ENCODE peak calls at places on chromosomes 12 and 14, in nine cellular contexts. E, B, Z, X, W, C, A, Y and Q are unnamed samples. For H3K27me3 and H3K9me3, the result is how much of the 10 kb centered on the place peaks cover.

GRCh38 chr12:86376052-86376451 is 119.9 kb upstream of the MGAT4C start:
- DNase-seq in E (no peak), B (no peak), Z (no peak), X (no peak), W (no peak), C (no peak), A (no peak), Y (peak), Q (no peak)

GRCh38 chr12:46383654-46384450 is 11.3 kb upstream of the SLC38A2 start:
- DNase-seq in E (peak), B (peak), Z (peak), X (peak), W (peak), C (peak), A (peak), Y (no peak), Q (peak)

GRCh38 chr12:110802489-110802888 is 44.3 kb upstream of the CCDC63 start:
- DNase-seq in E (no peak), B (no peak), Z (no peak), X (no peak), W (no peak), C (no peak), A (no peak), Y (no peak), Q (no peak)

GRCh38 chr14:84237881-84238280 is 1292.1 kb upstream of the FLRT2 start:
- DNase-seq in E (peak), B (no peak), Z (no peak), X (no peak), W (no peak), C (no peak), A (no peak), Y (no peak), Q (no peak)

GRCh38 chr12:26783133-26783531 is 49.9 kb downstream of the ITPR2 start:
- DNase-seq in E (no peak), B (no peak), Z (no peak), X (no peak), W (no peak), C (no peak), A (no peak), Y (no peak), Q (no peak)

GRCh38 chr12:57755454-57756372 is 810 bp downstream of the MARCHF9 start:
- DNase-seq in E (no peak), B (peak), Z (no peak), X (no peak), W (no peak), C (no peak), A (peak), Y (no peak), Q (no peak)

GRCh38 chr14:95431199-95432145 is 85.0 kb downstream of the SYNE3 start:
- DNase-seq in E (peak), B (no peak), Z (no peak), X (no peak), W (no peak), C (no peak), A (peak), Y (peak), Q (no peak)

GRCh38 chr12:68224613-68225285 is 861 bp downstream of the IL26 start:
- DNase-seq in E (peak), B (no peak), Z (no peak), X (no peak), W (no peak), C (no peak), A (no peak), Y (no peak), Q (no peak)

GRCh38 chr14:85852900-85853299 is 323.0 kb downstream of the FLRT2 start:
- DNase-seq in E (no peak), B (no peak), Z (no peak), X (no peak), W (no peak), C (no peak), A (no peak), Y (no peak), Q (no peak)

GRCh38 chr14:76274324-76274723 is 101.6 kb upstream of the ESRRB start:
- DNase-seq in E (no peak), B (no peak), Z (no peak), X (no peak), W (no peak), C (no peak), A (no peak), Y (peak), Q (no peak)

GRCh38 chr12:55666508-55666907 is 29.8 kb downstream of the OR10P1 start:
- DNase-seq in E (no peak), B (no peak), Z (no peak), X (no peak), W (no peak), C (no peak), A (no peak), Y (peak), Q (no peak)

GRCh38 chr12:117380083-117380482 is 18.7 kb upstream of the NOS1 start:
- DNase-seq in E (no peak), B (no peak), Z (no peak), X (no peak), W (no peak), C (no peak), A (no peak), Y (no peak), Q (no peak)

GRCh38 chr14:35878272-35879140 is 52.4 kb downstream of the BRMS1L start:
- DNase-seq in E (peak), B (no peak), Z (peak), X (peak), W (no peak), C (peak), A (peak), Y (no peak), Q (no peak)

GRCh38 chr14:52363969-52364368 is 49.9 kb downstream of the PTGER2 start:
- DNase-seq in E (no peak), B (no peak), Z (peak), X (no peak), W (no peak), C (no peak), A (no peak), Y (no peak), Q (no peak)

GRCh38 chr14:33925209-33925608 is 25.7 kb downstream of the EGLN3 start:
- DNase-seq in E (no peak), B (no peak), Z (no peak), X (no peak), W (no peak), C (no peak), A (no peak), Y (no peak), Q (no peak)

GRCh38 chr12:47811581-47812484 is 7.9 kb downstream of the HDAC7 start:
- DNase-seq in E (peak), B (no peak), Z (peak), X (no peak), W (no peak), C (peak), A (no peak), Y (no peak), Q (no peak)

GRCh38 chr14:69616408-69616773 is 5.0 kb downstream of the SUSD6 start:
- DNase-seq in E (no peak), B (no peak), Z (no peak), X (no peak), W (no peak), C (no peak), A (no peak), Y (no peak), Q (no peak)

GRCh38 chr12:21527451-21528180 is 1.5 kb downstream of the SPX start:
- DNase-seq in E (peak), B (peak), Z (no peak), X (no peak), W (no peak), C (no peak), A (peak), Y (peak), Q (peak)

GRCh38 chr14:101412741-101413140 is 148.6 kb upstream of the DIO3 start:
- DNase-seq in E (no peak), B (no peak), Z (no peak), X (no peak), W (no peak), C (no peak), A (no peak), Y (no peak), Q (no peak)

DNA sequence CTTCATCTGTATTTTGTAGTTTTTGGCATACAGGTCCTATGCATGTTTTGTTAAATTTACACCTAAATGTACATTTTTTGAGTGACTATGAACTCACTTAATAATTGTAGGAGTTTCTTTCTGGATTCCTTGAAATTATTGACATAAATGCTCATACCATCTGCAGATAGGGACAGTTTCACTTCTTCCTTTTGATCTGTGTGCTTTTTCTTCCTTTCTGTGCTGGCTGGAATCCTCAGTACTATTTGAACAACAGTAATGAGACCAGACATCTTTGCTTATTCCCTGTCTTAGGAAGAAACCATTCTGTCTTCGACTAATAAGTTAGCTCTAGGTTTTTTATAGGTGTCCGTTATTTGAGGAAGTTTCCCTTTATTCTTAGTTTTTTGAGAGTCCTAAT is 110.3 kb downstream of the ADGRD1 start:
- DNase-seq in E (no peak), B (no peak), Z (no peak), X (no peak), W (no peak), C (no peak), A (no peak), Y (no peak), Q (no peak)
- H3K27me3 ChIP-seq in E (under half), B (under half), Z (under half), X (under half), W (under half), C (under half), A (under half), Y (under half), Q (under half)

DNA sequence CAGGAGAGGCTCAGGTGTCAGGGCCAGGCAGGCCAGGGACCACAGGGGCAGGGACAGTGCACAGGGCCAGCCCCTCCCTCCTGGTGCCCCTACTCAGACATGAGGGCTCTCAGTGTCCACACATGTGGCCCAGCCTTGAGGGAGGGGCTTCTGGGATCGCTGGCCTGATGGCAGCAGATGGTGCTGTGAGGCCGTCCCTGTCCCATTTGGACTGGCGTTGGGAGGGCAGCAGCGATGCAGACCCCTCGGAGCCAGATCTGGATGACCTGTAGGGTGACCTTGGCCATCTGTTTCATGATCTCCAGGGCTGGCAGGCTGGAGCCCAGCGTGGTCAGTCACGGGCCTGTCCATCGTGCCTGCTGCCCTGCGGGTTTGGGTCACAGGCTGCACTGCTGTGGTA is 377.6 kb downstream of the TMEM121 start:
- DNase-seq in E (no peak), B (no peak), Z (no peak), X (no peak), W (no peak), C (no peak), A (no peak), Y (no peak), Q (no peak)
- H3K9me3 ChIP-seq in E (under half), B (under half), Z (under half), X (half or more), W (under half), C (under half), A (under half), Y (half or more), Q (under half)

GRCh38 chr14:55718551-55718950 is 138.5 kb downstream of the KTN1 start:
- DNase-seq in E (no peak), B (no peak), Z (no peak), X (no peak), W (no peak), C (no peak), A (no peak), Y (no peak), Q (no peak)
- H3K27me3 ChIP-seq in E (under half), B (under half), Z (under half), X (under half), W (under half), C (under half), A (under half), Y (under half), Q (under half)

GRCh38 chr12:34599530-34600513 is 577.5 kb downstream of the ALG10 start:
- DNase-seq in E (no peak), B (no peak), Z (no peak), X (no peak), W (no peak), C (no peak), A (no peak), Y (no peak), Q (peak)
- H3K9me3 ChIP-seq in E (half or more), B (under half), Z (under half), X (half or more), W (half or more), C (under half), A (under half), Y (half or more), Q (under half)

DNA sequence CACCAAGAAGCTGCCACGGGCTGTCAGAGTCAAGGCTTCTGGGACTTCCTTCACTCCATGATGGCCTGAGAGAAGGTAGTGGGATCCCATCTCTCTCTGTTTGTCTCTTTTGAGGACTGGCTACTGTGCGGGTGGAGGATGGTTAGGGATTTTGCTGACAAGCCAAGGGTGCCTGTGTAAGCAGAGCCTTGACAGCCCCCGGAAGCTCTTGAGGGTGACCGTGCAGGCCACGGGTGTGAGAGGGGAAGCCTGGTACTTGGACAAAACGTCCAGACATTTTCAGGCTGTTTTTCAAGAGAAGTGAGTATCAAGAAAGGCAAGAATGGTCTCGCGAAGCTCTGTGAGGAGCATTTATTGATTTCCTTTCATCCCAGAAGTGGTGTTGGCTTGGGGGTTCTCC is 352.4 kb downstream of the DPF3 start:
- DNase-seq in E (no peak), B (no peak), Z (no peak), X (no peak), W (no peak), C (no peak), A (no peak), Y (no peak), Q (no peak)
- H3K27me3 ChIP-seq in E (under half), B (under half), Z (under half), X (under half), W (under half), C (under half), A (under half), Y (under half), Q (under half)

GRCh38 chr12:126390969-126391566 is 1325.8 kb downstream of the AACS start:
- DNase-seq in E (no peak), B (no peak), Z (no peak), X (no peak), W (no peak), C (no peak), A (no peak), Y (no peak), Q (no peak)
- H3K9me3 ChIP-seq in E (under half), B (under half), Z (under half), X (under half), W (under half), C (under half), A (under half), Y (under half), Q (under half)

GRCh38 chr12:98485792-98486347 is 29.5 kb upstream of the TMPO start:
- DNase-seq in E (no peak), B (no peak), Z (no peak), X (no peak), W (no peak), C (no peak), A (no peak), Y (no peak), Q (no peak)

GRCh38 chr12:98478606-98479005 is 36.8 kb upstream of the TMPO start:
- DNase-seq in E (no peak), B (no peak), Z (no peak), X (no peak), W (no peak), C (no peak), A (no peak), Y (no peak), Q (no peak)

GRCh38 chr12:98483621-98484455 is 31.6 kb upstream of the TMPO start:
- DNase-seq in E (no peak), B (no peak), Z (no peak), X (no peak), W (no peak), C (no peak), A (no peak), Y (no peak), Q (no peak)
- H3K27me3 ChIP-seq in E (under half), B (under half), Z (under half), X (under half), W (under half), C (under half), A (under half), Y (under half), Q (under half)

GRCh38 chr14:70943838-70944237 is 36.6 kb downstream of the PCNX1 start:
- DNase-seq in E (no peak), B (no peak), Z (no peak), X (no peak), W (no peak), C (no peak), A (no peak), Y (no peak), Q (no peak)
- H3K9me3 ChIP-seq in E (under half), B (under half), Z (under half), X (under half), W (under half), C (under half), A (under half), Y (under half), Q (under half)

GRCh38 chr12:2646341-2646740 is 148.4 kb upstream of the FKBP4 start:
- DNase-seq in E (no peak), B (no peak), Z (no peak), X (no peak), W (no peak), C (no peak), A (no peak), Y (no peak), Q (peak)

GRCh38 chr12:2650261-2651060 is 144.3 kb upstream of the FKBP4 start:
- DNase-seq in E (no peak), B (no peak), Z (peak), X (no peak), W (no peak), C (no peak), A (no peak), Y (peak), Q (peak)

GRCh38 chr12:2649201-2650030 is 145.4 kb upstream of the FKBP4 start:
- DNase-seq in E (no peak), B (no peak), Z (no peak), X (no peak), W (no peak), C (no peak), A (no peak), Y (no peak), Q (peak)

GRCh38 chr12:2647186-2647585 is 147.6 kb upstream of the FKBP4 start:
- DNase-seq in E (no peak), B (no peak), Z (no peak), X (no peak), W (no peak), C (no peak), A (no peak), Y (no peak), Q (peak)

DNA sequence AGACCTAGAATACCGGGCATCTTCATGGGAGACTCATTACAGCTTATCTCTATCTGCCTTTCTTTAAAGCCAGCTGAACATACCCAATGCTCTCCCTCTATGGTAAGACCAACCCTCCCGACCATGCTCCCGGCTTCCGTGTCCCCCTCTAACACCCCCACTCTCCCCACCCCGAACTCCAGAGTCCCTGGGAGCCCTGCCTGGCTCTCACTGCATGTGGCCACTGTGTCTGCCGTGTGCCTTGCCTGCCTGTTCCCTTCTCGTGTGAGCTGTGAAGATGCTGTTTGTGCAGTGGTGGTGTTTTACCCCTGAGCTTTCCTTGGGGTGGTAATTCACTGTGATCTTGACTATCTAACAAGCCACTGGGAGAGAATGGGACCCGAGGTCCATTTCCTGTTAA is 146.4 kb upstream of the FKBP4 start:
- DNase-seq in E (no peak), B (no peak), Z (no peak), X (no peak), W (no peak), C (no peak), A (no peak), Y (no peak), Q (peak)
- H3K27me3 ChIP-seq in E (under half), B (under half), Z (under half), X (under half), W (under half), C (under half), A (under half), Y (under half), Q (half or more)